ENCODE peak calls at places on chromosomes 5 and 9, in six cellular contexts. F is cardiac septum; R is NCI-H774; S is neural progenitor cell; L is activated T-cell treated with anti-CD3 and anti-CD28 coated beads, Interleukin-2, amount 50 U/mL, for 48 hours; T is LoVo. N is an unnamed sample.

GRCh38 chr5:8247485-8247884 is 378.5 kb downstream of the MTRR start:
- DNase-seq in S (no peak), L (no peak), R (peak; percentile 5), T (no peak), F (no peak), N (no peak)

GRCh38 chr9:127520941-127521918 is 69.9 kb downstream of the LRSAM1 start:
- DNase-seq in S (no peak), T (no peak), F (no peak), R (no peak), L (no peak), N (no peak)

GRCh38 chr5:139461698-139462097 is 845 bp downstream of the ECSCR start:
- DNase-seq in S (no peak), R (no peak), T (no peak), F (no peak), L (no peak), N (no peak)

GRCh38 chr5:4375640-4376039 is 764.5 kb upstream of the ADAMTS16 start:
- DNase-seq in R (no peak), S (no peak), L (no peak), F (no peak), T (no peak), N (no peak)

GRCh38 chr5:78544531-78545200 is 103.9 kb downstream of the LHFPL2 start:
- DNase-seq in R (no peak), T (no peak), L (no peak), F (no peak), S (no peak), N (no peak)

GRCh38 chr9:92807757-92808725 is 43.4 kb upstream of the BICD2 start:
- DNase-seq in F (no peak), T (no peak), L (peak; percentile 52), S (peak; percentile 36), R (peak; percentile 12), N (no peak)

GRCh38 chr5:42507451-42508092 is 84.3 kb downstream of the GHR start:
- DNase-seq in L (no peak), F (no peak), T (no peak), R (no peak), S (peak; percentile 82), N (no peak)

GRCh38 chr9:128333368-128333969 is 6.9 kb upstream of the SLC27A4 start:
- DNase-seq in T (no peak), S (no peak), L (no peak), R (no peak), F (no peak), N (no peak)

GRCh38 chr5:61657010-61657409 is 325.0 kb downstream of the ZSWIM6 start:
- DNase-seq in S (no peak), R (no peak), L (no peak), F (no peak), T (no peak), N (no peak)

GRCh38 chr9:79570449-79571308 is 1.1 kb upstream of the TLE4 start:
- DNase-seq in F (peak; percentile 77), S (peak; percentile 97), L (peak; percentile 64), R (no peak), T (no peak), N (peak; percentile 38)

GRCh38 chr5:68134033-68134668 is 81.4 kb upstream of the PIK3R1 start:
- DNase-seq in F (no peak), L (no peak), S (peak; percentile 35), R (no peak), T (no peak), N (no peak)

GRCh38 chr9:126761274-126761673 is 43.6 kb upstream of the ZBTB43 start:
- DNase-seq in R (no peak), F (peak; percentile 12), T (no peak), L (no peak), S (no peak), N (no peak)

GRCh38 chr9:130414910-130415746 is 29.6 kb upstream of the ASS1 start:
- DNase-seq in S (no peak), T (no peak), R (no peak), L (no peak), F (no peak), N (no peak)

GRCh38 chr9:107090218-107090617 is 192.9 kb upstream of the RAD23B start:
- DNase-seq in S (no peak), L (no peak), R (no peak), T (no peak), F (no peak), N (no peak)

GRCh38 chr9:121921444-121921843 is 171.7 kb downstream of the TTLL11 start:
- DNase-seq in R (no peak), F (no peak), S (no peak), L (no peak), T (no peak), N (no peak)

GRCh38 chr9:7095054-7095453 is 337.3 kb downstream of the KDM4C start:
- DNase-seq in T (no peak), F (no peak), L (no peak), S (no peak), R (no peak), N (no peak)

GRCh38 chr9:11064853-11065252 is 452.1 kb upstream of the PTPRD start:
- DNase-seq in R (no peak), S (no peak), L (no peak), T (peak; percentile 58), F (no peak), N (no peak)

GRCh38 chr9:128049788-128050187 is 17.3 kb downstream of the NAIF1 start:
- DNase-seq in R (no peak), T (no peak), L (no peak), F (no peak), S (no peak), N (no peak)

GRCh38 chr5:62149894-62150293 is 156.1 kb upstream of the KIF2A start:
- DNase-seq in T (no peak), R (no peak), F (no peak), S (no peak), L (no peak), N (no peak)

GRCh38 chr5:90940227-90940995 is 381.8 kb downstream of the ADGRV1 start:
- DNase-seq in S (peak; percentile 74), T (no peak), R (peak; percentile 58), F (no peak), L (peak; percentile 22), N (peak; percentile 10)

GRCh38 chr5:14868771-14869170 is 2.8 kb downstream of the ANKH start:
- DNase-seq in R (no peak), F (no peak), L (no peak), S (no peak), T (no peak), N (no peak)

GRCh38 chr9:93904649-93905472 is 50.3 kb downstream of the BARX1 start:
- DNase-seq in R (no peak), F (peak; percentile 66), S (no peak), L (no peak), T (no peak), N (no peak)

GRCh38 chr9:110583237-110583636 is 3.7 kb upstream of the SVEP1 start:
- DNase-seq in F (no peak), S (no peak), L (no peak), T (no peak), R (no peak), N (no peak)

GRCh38 chr5:94082405-94082804 is 341.0 kb upstream of the POU5F2 start:
- DNase-seq in T (no peak), S (no peak), R (no peak), L (no peak), F (no peak), N (no peak)

GRCh38 chr5:59654691-59655090 is 238.8 kb downstream of the PDE4D start:
- DNase-seq in L (no peak), S (no peak), R (no peak), F (no peak), T (no peak), N (no peak)